ENCODE peak calls at places on chromosomes 16 and 17, in six cellular contexts. One of them, this sample, is unnamed.

GRCh38 chr16:15494231-15494630 is 59.8 kb downstream of the BMERB1 start:
- DNase-seq in WERI-Rb-1: no peak
- DNase-seq in fibroblast of lung: peak; percentile 87
- DNase-seq in NCI-H774: no peak
- DNase-seq in endothelial cell: no peak
- DNase-seq in putamen: no peak
- DNase-seq in this sample: no peak

GRCh38 chr16:49834496-49835009 is 21.4 kb downstream of the ZNF423 start:
- DNase-seq in WERI-Rb-1: peak; percentile 93
- DNase-seq in fibroblast of lung: no peak
- DNase-seq in NCI-H774: no peak
- DNase-seq in endothelial cell: no peak
- DNase-seq in putamen: peak; percentile 67
- DNase-seq in this sample: no peak

GRCh38 chr17:17795946-17796786 is 40.6 kb downstream of the SREBF1 start:
- DNase-seq in WERI-Rb-1: no peak
- DNase-seq in fibroblast of lung: no peak
- DNase-seq in NCI-H774: no peak
- DNase-seq in endothelial cell: no peak
- DNase-seq in putamen: no peak
- DNase-seq in this sample: no peak

GRCh38 chr16:49469930-49470451 is 96.4 kb downstream of the C16orf78 start:
- DNase-seq in WERI-Rb-1: no peak
- DNase-seq in fibroblast of lung: no peak
- DNase-seq in NCI-H774: no peak
- DNase-seq in endothelial cell: no peak
- DNase-seq in putamen: no peak
- DNase-seq in this sample: no peak

GRCh38 chr16:7504844-7505243 is 172.2 kb downstream of the RBFOX1 start:
- DNase-seq in WERI-Rb-1: no peak
- DNase-seq in fibroblast of lung: no peak
- DNase-seq in NCI-H774: no peak
- DNase-seq in endothelial cell: no peak
- DNase-seq in putamen: no peak
- DNase-seq in this sample: no peak

GRCh38 chr16:70529051-70529777 is 5.6 kb downstream of the SF3B3 start:
- DNase-seq in WERI-Rb-1: no peak
- DNase-seq in fibroblast of lung: peak; percentile 64
- DNase-seq in NCI-H774: no peak
- DNase-seq in endothelial cell: no peak
- DNase-seq in putamen: peak; percentile 28
- DNase-seq in this sample: no peak

GRCh38 chr17:74015316-74015715 is 188.2 kb upstream of the RPL38 start:
- DNase-seq in WERI-Rb-1: no peak
- DNase-seq in fibroblast of lung: no peak
- DNase-seq in NCI-H774: no peak
- DNase-seq in endothelial cell: no peak
- DNase-seq in putamen: no peak
- DNase-seq in this sample: no peak

GRCh38 chr17:37801131-37801530 is 56.3 kb upstream of the HNF1B start:
- DNase-seq in WERI-Rb-1: no peak
- DNase-seq in fibroblast of lung: no peak
- DNase-seq in NCI-H774: no peak
- DNase-seq in endothelial cell: no peak
- DNase-seq in putamen: no peak
- DNase-seq in this sample: no peak

GRCh38 chr17:12231027-12231682 is 210.5 kb downstream of the MAP2K4 start:
- DNase-seq in WERI-Rb-1: no peak
- DNase-seq in fibroblast of lung: peak; percentile 6
- DNase-seq in NCI-H774: no peak
- DNase-seq in endothelial cell: no peak
- DNase-seq in putamen: no peak
- DNase-seq in this sample: no peak

GRCh38 chr16:14513389-14514107 is 116.5 kb downstream of the PARN start:
- DNase-seq in WERI-Rb-1: no peak
- DNase-seq in fibroblast of lung: no peak
- DNase-seq in NCI-H774: no peak
- DNase-seq in endothelial cell: no peak
- DNase-seq in putamen: no peak
- DNase-seq in this sample: no peak

GRCh38 chr16:14562691-14563491 is 67.2 kb downstream of the PARN start:
- DNase-seq in WERI-Rb-1: peak; percentile 20
- DNase-seq in fibroblast of lung: peak; percentile 61
- DNase-seq in NCI-H774: peak; percentile 58
- DNase-seq in endothelial cell: no peak
- DNase-seq in putamen: no peak
- DNase-seq in this sample: no peak

GRCh38 chr16:27314161-27314723 is 468 bp downstream of the IL4R start:
- DNase-seq in WERI-Rb-1: peak; percentile 35
- DNase-seq in fibroblast of lung: peak; percentile 93
- DNase-seq in NCI-H774: no peak
- DNase-seq in endothelial cell: peak; percentile 15
- DNase-seq in putamen: no peak
- DNase-seq in this sample: no peak

GRCh38 chr17:34146440-34147043 is 108.5 kb upstream of the CCL2 start:
- DNase-seq in WERI-Rb-1: peak; percentile 88
- DNase-seq in fibroblast of lung: no peak
- DNase-seq in NCI-H774: peak; percentile 32
- DNase-seq in endothelial cell: peak; percentile 77
- DNase-seq in putamen: no peak
- DNase-seq in this sample: no peak

GRCh38 chr16:1772362-1772907 is at the start of gene EME2:
- DNase-seq in WERI-Rb-1: no peak
- DNase-seq in fibroblast of lung: peak; percentile 40
- DNase-seq in NCI-H774: no peak
- DNase-seq in endothelial cell: no peak
- DNase-seq in putamen: no peak
- DNase-seq in this sample: no peak

GRCh38 chr17:7222093-7222971 is 2.6 kb downstream of the ACADVL start:
- DNase-seq in WERI-Rb-1: no peak
- DNase-seq in fibroblast of lung: no peak
- DNase-seq in NCI-H774: no peak
- DNase-seq in endothelial cell: no peak
- DNase-seq in putamen: no peak
- DNase-seq in this sample: no peak

GRCh38 chr16:12868169-12868568 is 33.2 kb upstream of the SHISA9 start:
- DNase-seq in WERI-Rb-1: no peak
- DNase-seq in fibroblast of lung: no peak
- DNase-seq in NCI-H774: no peak
- DNase-seq in endothelial cell: no peak
- DNase-seq in putamen: no peak
- DNase-seq in this sample: no peak

GRCh38 chr17:27502526-27503324 is 46.5 kb downstream of the KSR1 start:
- DNase-seq in WERI-Rb-1: no peak
- DNase-seq in fibroblast of lung: peak; percentile 98
- DNase-seq in NCI-H774: no peak
- DNase-seq in endothelial cell: no peak
- DNase-seq in putamen: no peak
- DNase-seq in this sample: peak; percentile 18

GRCh38 chr17:79811036-79811887 is 14.4 kb upstream of the CBX8 start:
- DNase-seq in WERI-Rb-1: peak; percentile 66
- DNase-seq in fibroblast of lung: no peak
- DNase-seq in NCI-H774: peak; percentile 54
- DNase-seq in endothelial cell: peak; percentile 70
- DNase-seq in putamen: no peak
- DNase-seq in this sample: no peak

GRCh38 chr17:22202702-22203101 is 510.4 kb downstream of the KCNJ18 start:
- DNase-seq in WERI-Rb-1: no peak
- DNase-seq in fibroblast of lung: no peak
- DNase-seq in NCI-H774: no peak
- DNase-seq in endothelial cell: no peak
- DNase-seq in putamen: no peak
- DNase-seq in this sample: no peak

GRCh38 chr16:50371936-50372595 is 3.3 kb upstream of the BRD7 start:
- DNase-seq in WERI-Rb-1: peak; percentile 79
- DNase-seq in fibroblast of lung: no peak
- DNase-seq in NCI-H774: no peak
- DNase-seq in endothelial cell: no peak
- DNase-seq in putamen: peak; percentile 52
- DNase-seq in this sample: no peak

GRCh38 chr16:69382421-69382820 is 3.4 kb downstream of the TERF2 start:
- DNase-seq in WERI-Rb-1: no peak
- DNase-seq in fibroblast of lung: no peak
- DNase-seq in NCI-H774: no peak
- DNase-seq in endothelial cell: no peak
- DNase-seq in putamen: no peak
- DNase-seq in this sample: no peak

GRCh38 chr17:55334285-55334684 is 69.5 kb downstream of the HLF start:
- DNase-seq in WERI-Rb-1: no peak
- DNase-seq in fibroblast of lung: peak; percentile 78
- DNase-seq in NCI-H774: no peak
- DNase-seq in endothelial cell: no peak
- DNase-seq in putamen: no peak
- DNase-seq in this sample: no peak

GRCh38 chr16:14641206-14641605 is 8.5 kb downstream of the BFAR start:
- DNase-seq in WERI-Rb-1: no peak
- DNase-seq in fibroblast of lung: no peak
- DNase-seq in NCI-H774: no peak
- DNase-seq in endothelial cell: no peak
- DNase-seq in putamen: no peak
- DNase-seq in this sample: no peak

GRCh38 chr16:86573646-86574508 is 4.5 kb upstream of the FOXL1 start:
- DNase-seq in WERI-Rb-1: no peak
- DNase-seq in fibroblast of lung: no peak
- DNase-seq in NCI-H774: no peak
- DNase-seq in endothelial cell: no peak
- DNase-seq in putamen: no peak
- DNase-seq in this sample: no peak

GRCh38 chr16:54194008-54194731 is 92.4 kb downstream of the IRX3 start:
- DNase-seq in WERI-Rb-1: peak; percentile 37
- DNase-seq in fibroblast of lung: peak; percentile 47
- DNase-seq in NCI-H774: no peak
- DNase-seq in endothelial cell: peak; percentile 10
- DNase-seq in putamen: peak; percentile 50
- DNase-seq in this sample: no peak

GRCh38 chr17:50279181-50279526 is 4.9 kb downstream of the TMEM92 start:
- DNase-seq in WERI-Rb-1: no peak
- DNase-seq in fibroblast of lung: no peak
- DNase-seq in NCI-H774: no peak
- DNase-seq in endothelial cell: no peak
- DNase-seq in putamen: no peak
- DNase-seq in this sample: no peak

GRCh38 chr16:4723071-4723767 is 10.9 kb downstream of the ANKS3 start:
- DNase-seq in WERI-Rb-1: no peak
- DNase-seq in fibroblast of lung: peak; percentile 92
- DNase-seq in NCI-H774: no peak
- DNase-seq in endothelial cell: no peak
- DNase-seq in putamen: no peak
- DNase-seq in this sample: no peak